ENCODE peak calls at places on chromosomes 2 and 18, in ten cellular contexts. J is D341Med; H is stimulated activated naive CD4-positive, alpha-beta T cell; U is foreskin fibroblast; N is T-helper 9 cell; F is HS-27A; K is CD8-positive, alpha-beta T cell; D is posterior vena cava; T is posterior cingulate gyrus; L is mesenchymal stem cell. Y is an unnamed sample.

GRCh38 chr2:1632510-1632909 is 111.8 kb downstream of the PXDN start:
- DNase-seq in T (no peak), F (no peak), H (no peak), D (peak), U (no peak), L (no peak), N (no peak), K (no peak), J (no peak), Y (no peak)

GRCh38 chr2:58497189-58497588 is 256.1 kb upstream of the FANCL start:
- DNase-seq in D (no peak), J (no peak), U (no peak), H (no peak), K (no peak), F (no peak), L (no peak), N (no peak), T (no peak), Y (no peak)

GRCh38 chr2:159151198-159152118 is 135.0 kb downstream of the WDSUB1 start:
- DNase-seq in H (no peak), K (no peak), N (no peak), L (no peak), T (no peak), U (no peak), D (no peak), J (no peak), F (no peak), Y (no peak)

GRCh38 chr2:216372761-216373291 is 543 bp upstream of the MARCHF4 start:
- DNase-seq in J (no peak), H (no peak), D (no peak), T (no peak), F (peak), L (peak), U (peak), N (no peak), K (no peak), Y (no peak)

GRCh38 chr2:74585406-74586182 is 31.1 kb downstream of the DOK1 start:
- DNase-seq in L (no peak), N (no peak), J (no peak), K (no peak), U (no peak), T (no peak), D (no peak), H (peak), F (no peak), Y (no peak)

GRCh38 chr2:20467789-20468548 is 21.1 kb downstream of the RHOB start:
- DNase-seq in K (no peak), F (no peak), T (no peak), H (no peak), D (no peak), L (no peak), N (no peak), U (no peak), J (no peak), Y (no peak)

GRCh38 chr2:203407496-203407895 is 79.3 kb downstream of the ABI2 start:
- DNase-seq in K (no peak), F (no peak), J (no peak), T (no peak), L (no peak), N (no peak), H (no peak), D (no peak), U (no peak), Y (no peak)

GRCh38 chr2:74925361-74925786 is 33.1 kb upstream of the POLE4 start:
- DNase-seq in K (no peak), U (peak), H (no peak), T (no peak), F (no peak), J (no peak), N (no peak), D (no peak), L (no peak), Y (no peak)

GRCh38 chr2:229124126-229124525 is 147.0 kb downstream of the PID1 start:
- DNase-seq in L (peak), D (no peak), N (no peak), T (no peak), U (no peak), H (no peak), F (no peak), K (no peak), J (no peak), Y (no peak)

GRCh38 chr18:74451148-74451547 is 6.0 kb downstream of the DIPK1C start:
- DNase-seq in J (no peak), D (no peak), N (no peak), U (no peak), T (no peak), H (no peak), F (no peak), L (no peak), K (no peak), Y (no peak)

GRCh38 chr2:45218931-45219339 is 209.7 kb upstream of the SIX2 start:
- DNase-seq in J (no peak), K (no peak), F (no peak), D (no peak), N (no peak), L (no peak), H (no peak), U (no peak), T (no peak), Y (no peak)

Y was measured in SHP77.